ENCODE peak calls at places on chromosomes 16 and 17, in five cellular contexts. Z is BJ, F is upper lobe of right lung, U is sigmoid colon, P is fibroblast of villous mesenchyme. M is an unnamed sample.

GRCh38 chr17:77909236-77909635 is 49.3 kb upstream of the TNRC6C start:
- DNase-seq in Z (no peak), F (peak; percentile 53), U (peak; percentile 67), P (no peak), M (no peak)

GRCh38 chr16:72324578-72324977 is 152.6 kb upstream of the PMFBP1 start:
- DNase-seq in Z (no peak), F (no peak), U (no peak), P (no peak), M (no peak)

GRCh38 chr17:30203471-30203981 is 32.0 kb downstream of the SLC6A4 start:
- DNase-seq in Z (no peak), F (no peak), U (no peak), P (no peak), M (no peak)

GRCh38 chr17:76145231-76146052 is 4.4 kb upstream of the FOXJ1 start:
- DNase-seq in Z (no peak), F (no peak), U (peak; percentile 61), P (no peak), M (no peak)

GRCh38 chr17:37756060-37756459 is 11.2 kb upstream of the HNF1B start:
- DNase-seq in Z (no peak), F (no peak), U (no peak), P (no peak), M (no peak)

GRCh38 chr17:29617481-29618271 is 5.0 kb downstream of the CORO6 start:
- DNase-seq in Z (no peak), F (peak; percentile 94), U (peak; percentile 86), P (peak; percentile 61), M (no peak)

GRCh38 chr16:14497245-14498082 is 132.6 kb downstream of the PARN start:
- DNase-seq in Z (no peak), F (no peak), U (no peak), P (peak; percentile 51), M (no peak)

GRCh38 chr16:67112591-67113399 is 3.1 kb downstream of the PHAF1 start:
- DNase-seq in Z (no peak), F (no peak), U (no peak), P (no peak), M (peak; percentile 98)

GRCh38 chr17:82225368-82226029 is 3.3 kb upstream of the SLC16A3 start:
- DNase-seq in Z (no peak), F (peak; percentile 62), U (no peak), P (no peak), M (no peak)

GRCh38 chr17:74466111-74466784 is at the start of gene CD300A:
- DNase-seq in Z (no peak), F (peak; percentile 76), U (no peak), P (no peak), M (no peak)

GRCh38 chr16:84820771-84821170 is 986 bp downstream of the CRISPLD2 start:
- DNase-seq in Z (no peak), F (no peak), U (peak; percentile 80), P (peak; percentile 27), M (no peak)

GRCh38 chr17:29138184-29138955 is 41.8 kb downstream of the MYO18A start:
- DNase-seq in Z (no peak), F (no peak), U (no peak), P (no peak), M (no peak)

GRCh38 chr16:88376053-88376834 is 6.5 kb upstream of the ZNF469 start:
- DNase-seq in Z (no peak), F (peak; percentile 53), U (peak; percentile 52), P (no peak), M (no peak)

GRCh38 chr17:60080545-60080944 is 1.8 kb upstream of the HEATR6 start:
- DNase-seq in Z (no peak), F (no peak), U (no peak), P (no peak), M (no peak)

GRCh38 chr16:1906052-1906845 is 12.0 kb downstream of the HS3ST6 start:
- DNase-seq in Z (no peak), F (no peak), U (no peak), P (no peak), M (no peak)

GRCh38 chr16:16149710-16150116 is 73.6 kb downstream of the ABCC6 start:
- DNase-seq in Z (no peak), F (no peak), U (no peak), P (no peak), M (no peak)

GRCh38 chr17:19753049-19753444 is 4.9 kb upstream of the ALDH3A1 start:
- DNase-seq in Z (no peak), F (peak; percentile 91), U (peak; percentile 90), P (no peak), M (peak; percentile 62)

GRCh38 chr17:9843152-9844010 is 17.7 kb downstream of the GLP2R start:
- DNase-seq in Z (no peak), F (no peak), U (no peak), P (peak; percentile 39), M (no peak)

GRCh38 chr16:56221995-56222394 is 30.7 kb downstream of the GNAO1 start:
- DNase-seq in Z (no peak), F (no peak), U (no peak), P (no peak), M (no peak)

GRCh38 chr17:83145831-83146230 is 66.4 kb downstream of the METRNL start:
- DNase-seq in Z (no peak), F (no peak), U (peak; percentile 55), P (no peak), M (no peak)

GRCh38 chr16:30370444-30371247 is at the start of gene TBC1D10B:
- DNase-seq in Z (peak; percentile 100), F (peak; percentile 98), U (peak; percentile 100), P (peak; percentile 100), M (peak; percentile 100)
- TF ChIP-seq CTCF in Z (peak; percentile 43), F (peak; percentile 39), U (no peak), P (peak; percentile 37), M (no peak)

DNA sequence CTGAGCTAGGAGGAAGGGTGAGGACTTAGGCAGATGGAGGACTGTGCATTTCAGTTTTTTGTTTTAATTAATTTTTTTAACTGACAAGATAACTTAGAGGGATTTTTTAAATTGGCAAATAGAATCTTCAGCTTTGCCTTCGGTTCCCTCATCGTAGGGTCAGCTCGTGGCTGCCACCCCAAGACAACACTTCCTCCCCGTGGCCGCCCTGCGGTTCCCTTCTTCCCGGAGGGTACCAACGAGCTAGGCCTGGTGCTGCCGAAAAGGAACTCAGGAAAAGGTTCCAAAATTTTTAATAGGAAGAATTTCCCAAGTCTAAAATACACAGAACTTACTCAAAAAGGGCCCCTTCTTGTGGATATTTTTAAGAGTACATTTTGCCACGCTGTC is 210.5 kb upstream of the CHMP6 start:
- DNase-seq in Z (no peak), F (peak; percentile 77), U (peak; percentile 63), P (no peak), M (no peak)
- H3K4me3 ChIP-seq in Z (no peak overlapping the region), F (no peak overlapping the region), U (no peak overlapping the region), P (peak overlapping the region; percentile 49), M (no peak overlapping the region)

GRCh38 chr17:48067245-48067644 is 19.1 kb downstream of the NFE2L1 start:
- DNase-seq in Z (no peak), F (no peak), U (peak; percentile 30), P (no peak), M (no peak)

GRCh38 chr17:48066192-48066591 is 18.0 kb downstream of the NFE2L1 start:
- DNase-seq in Z (no peak), F (no peak), U (no peak), P (no peak), M (no peak)

GRCh38 chr17:48070195-48070594 is 22.0 kb downstream of the NFE2L1 start:
- DNase-seq in Z (no peak), F (no peak), U (no peak), P (no peak), M (no peak)

GRCh38 chr17:48066656-48067055 is 18.5 kb downstream of the NFE2L1 start:
- DNase-seq in Z (no peak), F (no peak), U (no peak), P (no peak), M (no peak)

GRCh38 chr17:48068491-48068961 is 20.4 kb downstream of the NFE2L1 start:
- DNase-seq in Z (peak; percentile 32), F (no peak), U (peak; percentile 19), P (peak; percentile 58), M (no peak)
- TF ChIP-seq CTCF in Z (peak; percentile 45), F (peak; percentile 27), U (no peak), P (peak; percentile 63), M (peak; percentile 20)

GRCh38 chr17:35432176-35433074 is at the start of gene SLFN12:
- DNase-seq in Z (peak; percentile 76), F (no peak), U (peak; percentile 87), P (peak; percentile 98), M (no peak)
- H3K4me3 ChIP-seq in Z (peak within 1 kb of the TSS; percentile 63), F (peak within 1 kb of the TSS; percentile 77), U (peak within 1 kb of the TSS; percentile 51), P (peak within 1 kb of the TSS; percentile 77), M (no peak within 1 kb of the TSS)

DNA sequence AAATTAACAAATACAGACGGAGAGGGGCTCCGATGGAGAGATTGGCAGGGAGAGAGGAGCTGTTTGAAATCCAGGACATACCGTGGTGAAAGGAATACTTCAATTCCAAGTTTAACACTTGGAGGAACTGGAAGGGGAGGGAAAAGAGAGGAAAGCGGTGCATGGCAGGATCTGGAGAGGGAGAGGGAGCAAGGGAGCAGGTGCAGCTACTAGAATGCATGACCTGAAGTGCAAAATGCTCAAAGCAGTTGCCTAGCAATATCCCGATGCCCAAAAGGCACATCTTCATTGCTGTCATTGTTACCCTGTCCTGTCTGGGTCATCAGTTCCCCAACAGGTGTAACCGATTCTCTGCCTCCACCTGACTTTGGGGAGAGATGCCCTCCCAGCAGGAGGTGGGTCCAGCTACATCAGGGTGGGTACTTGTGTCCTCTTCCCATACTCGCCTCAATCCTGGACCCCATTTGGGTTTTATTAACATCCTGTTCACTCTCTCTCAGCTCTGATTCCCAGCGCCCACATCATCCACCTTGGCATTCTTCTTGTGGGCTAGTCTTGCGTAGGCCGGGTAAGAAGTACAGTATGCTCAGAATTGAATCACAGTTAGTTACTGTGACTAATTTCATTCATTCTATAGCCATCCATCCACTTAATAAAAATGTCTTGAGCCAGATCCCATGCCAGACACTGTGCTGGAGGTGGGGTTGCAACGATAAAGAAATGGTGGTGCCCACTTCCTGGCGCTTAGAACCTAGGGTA is 37.4 kb upstream of the EMP2 start:
- DNase-seq in Z (no peak), F (no peak), U (no peak), P (no peak), M (no peak)
- TF ChIP-seq CTCF in Z (no peak), F (no peak), U (no peak), P (no peak), M (no peak)

DNA sequence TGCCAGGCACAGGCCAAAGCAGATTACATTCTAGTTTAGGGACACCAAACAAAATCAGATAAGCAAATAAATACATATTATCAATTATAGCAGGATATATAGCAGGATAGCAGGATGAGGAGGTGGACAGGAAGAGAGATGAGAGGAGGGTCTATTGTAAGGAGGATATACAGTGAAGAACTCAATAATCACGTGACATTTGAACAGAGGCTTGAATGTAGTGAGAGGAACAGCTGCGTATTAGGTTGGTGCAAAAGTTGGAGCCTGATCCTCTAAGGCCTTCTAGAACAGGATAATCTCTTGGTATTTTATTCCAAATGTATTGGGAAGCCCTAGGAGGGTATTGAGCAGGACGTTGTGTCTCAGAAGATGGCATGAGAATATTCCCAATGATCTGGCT is 136.7 kb downstream of the CYLD start:
- DNase-seq in Z (no peak), F (no peak), U (no peak), P (no peak), M (no peak)
- H3K4me3 ChIP-seq in Z (no peak overlapping the region), F (no peak overlapping the region), U (no peak overlapping the region), P (no peak overlapping the region), M (no peak overlapping the region)

GRCh38 chr16:82201906-82202305 is 31.9 kb upstream of the MPHOSPH6 start:
- DNase-seq in Z (no peak), F (no peak), U (no peak), P (no peak), M (no peak)
- TF ChIP-seq CTCF in Z (no peak), F (no peak), U (no peak), P (no peak), M (no peak)